ENCODE peak calls at places on chromosomes 3 and 15, in four cellular contexts. X is GM12878, D is H1, U is K562. H is an unnamed sample.

GRCh38 chr3:156472150-156472549 is 82.8 kb downstream of the SSR3 start:
- DNase-seq in X (no peak), U (no peak), D (no peak), H (no peak)

GRCh38 chr3:24047513-24047912 is 102.4 kb downstream of the NR1D2 start:
- DNase-seq in X (no peak), D (no peak), U (no peak), H (no peak)

GRCh38 chr15:82943176-82943575 is 9.3 kb downstream of the HOMER2 start:
- DNase-seq in U (peak), D (no peak), X (no peak), H (no peak)

GRCh38 chr3:46960801-46961200 is 15.7 kb downstream of the CCDC12 start:
- DNase-seq in X (no peak), U (no peak), D (no peak), H (no peak)

GRCh38 chr15:57923311-57923710 is 142.2 kb downstream of the ALDH1A2 start:
- DNase-seq in U (no peak), D (no peak), X (no peak), H (no peak)

GRCh38 chr3:99172736-99173657 is 271.5 kb upstream of the DCBLD2 start:
- DNase-seq in U (peak), X (peak), D (peak), H (peak)

GRCh38 chr3:101133638-101134037 is 140.4 kb upstream of the ABI3BP start:
- DNase-seq in U (no peak), D (no peak), X (no peak), H (no peak)

GRCh38 chr3:178421069-178421468 is 115.2 kb upstream of the KCNMB2 start:
- DNase-seq in U (no peak), X (no peak), D (no peak), H (no peak)

GRCh38 chr3:158906749-158907148 is 104.9 kb downstream of the MFSD1 start:
- DNase-seq in X (no peak), D (no peak), U (no peak), H (no peak)

GRCh38 chr3:64311424-64311920 is 86.2 kb upstream of the PRICKLE2 start:
- DNase-seq in X (no peak), U (no peak), D (no peak), H (no peak)

GRCh38 chr3:120048355-120048754 is 45.9 kb downstream of the GSK3B start:
- DNase-seq in U (no peak), D (no peak), X (no peak), H (no peak)

GRCh38 chr3:71389191-71389590 is 194.3 kb downstream of the FOXP1 start:
- DNase-seq in U (no peak), D (no peak), X (no peak), H (no peak)

GRCh38 chr15:90020041-90020735 is 19.1 kb downstream of the ZNF710 start:
- DNase-seq in U (no peak), D (no peak), X (no peak), H (no peak)

GRCh38 chr3:162525791-162526190 is 1029.2 kb downstream of the OTOL1 start:
- DNase-seq in U (no peak), X (no peak), D (no peak), H (no peak)

DNA sequence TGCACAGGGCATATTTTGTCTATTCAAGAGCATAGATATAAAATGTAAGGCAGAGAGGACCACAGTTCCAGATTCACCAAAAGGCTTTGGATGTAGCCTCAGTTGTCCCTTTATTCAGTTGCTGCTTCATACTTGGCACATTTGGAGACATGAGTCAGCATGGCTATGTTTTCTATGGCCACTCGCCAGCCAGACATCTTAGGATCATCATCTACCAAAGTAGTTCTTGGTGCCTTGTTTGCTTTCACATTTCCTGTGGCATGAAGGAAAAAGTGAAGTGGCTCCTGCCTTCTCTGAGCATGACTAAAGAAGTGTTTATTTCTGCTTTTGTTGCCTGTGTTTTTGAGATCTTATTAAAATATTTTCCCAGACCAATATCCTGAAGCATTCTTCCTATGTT is 7.2 kb downstream of the SUSD5 start:
- DNase-seq in X (no peak), U (no peak), D (no peak), H (no peak)
- TF ChIP-seq SRF in X (no peak), U (no peak), D (no peak), H (no peak)

GRCh38 chr3:17687585-17687984 is 54.8 kb downstream of the TBC1D5 start:
- DNase-seq in U (peak), X (no peak), D (no peak), H (no peak)

GRCh38 chr3:17686613-17687012 is 55.8 kb downstream of the TBC1D5 start:
- DNase-seq in U (peak), D (no peak), X (no peak), H (peak)
- TF ChIP-seq GABPA in U (no peak), D (no peak), X (no peak), H (no peak)

GRCh38 chr3:183697610-183698317 is at the start of gene YEATS2:
- DNase-seq in X (no peak), D (peak), U (peak), H (peak)
- TF ChIP-seq SRF in X (no peak), D (no peak), U (no peak), H (no peak)

GRCh38 chr3:186456636-186457265 is 87.4 kb downstream of the CRYGS start:
- DNase-seq in U (peak), D (peak), X (no peak), H (no peak)

GRCh38 chr3:186454881-186455703 is 89.1 kb downstream of the CRYGS start:
- DNase-seq in D (peak), X (no peak), U (no peak), H (no peak)

GRCh38 chr3:186453531-186453930 is 90.6 kb downstream of the CRYGS start:
- DNase-seq in X (no peak), U (no peak), D (peak), H (no peak)

GRCh38 chr3:186451371-186451770 is 89.3 kb upstream of the DGKG start:
- DNase-seq in D (peak), U (no peak), X (no peak), H (no peak)

GRCh38 chr3:186452517-186452916 is 90.5 kb upstream of the DGKG start:
- DNase-seq in X (no peak), U (no peak), D (peak), H (no peak)
- TF ChIP-seq GABPA in X (no peak), U (no peak), D (no peak), H (no peak)

GRCh38 chr3:195806211-195806915 is 5.4 kb downstream of the MUC4 start:
- DNase-seq in D (no peak), X (no peak), U (no peak), H (no peak)

GRCh38 chr3:195809291-195809785 is 2.4 kb downstream of the MUC4 start:
- DNase-seq in X (no peak), D (no peak), U (no peak), H (no peak)

GRCh38 chr3:195806916-195807231 is 4.9 kb downstream of the MUC4 start:
- DNase-seq in X (no peak), U (no peak), D (no peak), H (no peak)

GRCh38 chr3:195808741-195809290 is 2.9 kb downstream of the MUC4 start:
- DNase-seq in D (no peak), U (no peak), X (no peak), H (no peak)

DNA sequence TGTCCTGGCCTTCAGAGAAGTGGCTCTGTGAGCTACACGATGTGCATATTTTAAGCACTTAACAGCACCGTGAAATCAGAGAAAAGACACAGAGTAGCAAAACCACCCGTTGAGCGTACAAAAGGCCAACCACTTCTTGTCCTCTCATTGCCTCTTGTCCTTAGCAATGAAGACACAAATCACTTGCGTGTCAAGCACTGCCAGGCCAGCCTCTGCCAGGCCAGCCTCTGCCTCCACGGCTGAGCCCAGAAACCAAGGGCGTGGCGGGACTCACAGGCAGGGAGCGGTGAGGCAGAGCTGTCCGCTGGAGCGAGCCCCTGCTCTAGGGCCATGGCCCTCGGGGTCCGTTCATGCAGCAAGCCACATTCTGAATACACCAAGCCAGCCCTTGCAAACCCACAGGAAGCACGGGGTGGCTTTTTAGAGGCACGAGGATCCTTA is 4.0 kb downstream of the MUC4 start:
- DNase-seq in X (no peak), D (no peak), U (no peak), H (no peak)
- TF ChIP-seq SRF in X (no peak), D (no peak), U (no peak), H (no peak)